ENCODE peak calls at places on chromosomes 6 and 20, in nine cellular contexts. N is GM12892, D is spleen, K is endothelial cell of umbilical vein, M is sigmoid colon, I is breast epithelium, F is stomach, B is transverse colon, T is upper lobe of left lung. W is an unnamed sample.

GRCh38 chr6:139482184-139482751 is 107.8 kb upstream of the CITED2 start:
- DNase-seq in F (no peak), I (no peak), M (no peak), N (no peak), T (no peak), B (no peak), D (no peak), K (peak), W (no peak)

GRCh38 chr6:31580807-31581437 is 1.3 kb downstream of the LTB start:
- DNase-seq in I (peak), B (peak), T (peak), M (peak), N (no peak), F (peak), K (peak), D (peak), W (peak)

GRCh38 chr6:50713977-50714486 is 706 bp downstream of the TFAP2D start:
- DNase-seq in B (no peak), F (no peak), I (no peak), K (no peak), D (no peak), T (peak), N (no peak), M (no peak), W (no peak)

GRCh38 chr6:30889921-30890645 is 5.8 kb downstream of the DDR1 start:
- DNase-seq in D (peak), N (no peak), F (no peak), T (no peak), B (no peak), M (peak), I (peak), K (no peak), W (no peak)

GRCh38 chr20:63690001-63690897 is 6.2 kb upstream of the TNFRSF6B start:
- DNase-seq in M (no peak), D (peak), I (no peak), N (no peak), B (no peak), F (no peak), K (no peak), T (peak), W (no peak)

GRCh38 chr6:143176090-143177021 is 115.7 kb downstream of the AIG1 start:
- DNase-seq in M (no peak), D (no peak), B (no peak), K (no peak), F (no peak), T (no peak), N (no peak), I (no peak), W (no peak)

GRCh38 chr20:21033817-21034216 is 72.3 kb downstream of the LINC00237 start:
- DNase-seq in F (no peak), D (no peak), B (no peak), K (no peak), M (no peak), N (no peak), T (no peak), I (no peak), W (no peak)

GRCh38 chr6:50380409-50381105 is 330.8 kb upstream of the DEFB112 start:
- DNase-seq in K (no peak), N (no peak), F (no peak), M (no peak), T (no peak), B (no peak), D (no peak), I (no peak), W (no peak)

GRCh38 chr20:48521121-48521520 is 306.7 kb downstream of the PREX1 start:
- DNase-seq in F (no peak), M (no peak), I (no peak), K (no peak), B (no peak), D (no peak), N (no peak), T (no peak), W (no peak)

GRCh38 chr6:12973302-12973865 is 256.8 kb downstream of the PHACTR1 start:
- DNase-seq in B (no peak), F (no peak), N (no peak), M (no peak), D (no peak), T (no peak), I (no peak), K (peak), W (no peak)

GRCh38 chr6:146077992-146078391 is 49.1 kb downstream of the GRM1 start:
- DNase-seq in F (no peak), D (no peak), N (no peak), B (no peak), T (no peak), M (no peak), I (no peak), K (no peak), W (no peak)

GRCh38 chr6:100554228-100554627 is 89.5 kb upstream of the SIM1 start:
- DNase-seq in D (no peak), T (no peak), K (no peak), M (no peak), B (no peak), N (no peak), I (no peak), F (no peak), W (no peak)

GRCh38 chr6:170063431-170063830 is 227.4 kb downstream of the DLL1 start:
- DNase-seq in M (peak), I (no peak), T (peak), K (no peak), B (peak), N (no peak), F (peak), D (peak), W (peak)

GRCh38 chr20:46117704-46118467 is at the start of gene CD40:
- DNase-seq in M (peak), D (peak), N (peak), I (peak), T (peak), F (peak), K (peak), B (peak), W (peak)

GRCh38 chr20:46004187-46004586 is 4.5 kb upstream of the MMP9 start:
- DNase-seq in B (no peak), F (no peak), I (no peak), N (no peak), M (no peak), T (no peak), D (no peak), K (no peak), W (no peak)

GRCh38 chr6:140581601-140582000 is 1207.2 kb upstream of the CITED2 start:
- DNase-seq in K (no peak), I (no peak), T (no peak), M (no peak), N (no peak), D (no peak), F (no peak), B (no peak), W (no peak)

GRCh38 chr20:44497761-44498160 is 22.1 kb downstream of the TTPAL start:
- DNase-seq in K (no peak), I (no peak), T (no peak), B (no peak), D (no peak), N (no peak), F (no peak), M (no peak), W (no peak)
- TF ChIP-seq POLR2A in K (no peak), I (no peak), T (no peak), B (no peak), D (no peak), N (no peak), F (no peak), M (no peak), W (no peak)

GRCh38 chr6:127420558-127420957 is 38.6 kb downstream of the KIAA0408 start:
- DNase-seq in T (no peak), F (peak), I (peak), N (peak), M (peak), D (peak), K (peak), B (peak), W (no peak)

DNA sequence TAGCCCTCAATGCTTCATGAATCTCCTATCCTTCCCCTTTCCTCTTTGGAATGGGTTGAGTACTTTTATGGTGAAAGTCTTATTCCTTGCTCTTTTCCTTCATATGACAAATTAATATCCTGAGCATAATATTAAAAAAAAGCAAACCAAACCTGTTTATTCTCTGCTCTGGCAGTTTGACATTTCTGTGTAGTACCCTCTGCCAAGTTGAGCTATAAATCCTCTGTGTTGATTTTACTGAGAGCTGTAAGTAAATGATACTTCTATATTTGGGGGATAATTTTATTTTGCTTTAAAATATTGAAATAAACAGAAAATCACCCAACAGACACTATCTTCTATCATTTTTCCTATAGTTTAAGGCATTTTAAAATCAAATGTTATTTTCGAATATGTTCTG is 36.4 kb downstream of the KIAA0408 start:
- DNase-seq in K (no peak), I (no peak), N (no peak), T (no peak), B (no peak), F (no peak), M (no peak), D (no peak), W (no peak)
- TF ChIP-seq POLR2AphosphoS5 in K (no peak), I (no peak), N (no peak), T (no peak), B (no peak), F (no peak), M (peak), D (no peak), W (no peak)

DNA sequence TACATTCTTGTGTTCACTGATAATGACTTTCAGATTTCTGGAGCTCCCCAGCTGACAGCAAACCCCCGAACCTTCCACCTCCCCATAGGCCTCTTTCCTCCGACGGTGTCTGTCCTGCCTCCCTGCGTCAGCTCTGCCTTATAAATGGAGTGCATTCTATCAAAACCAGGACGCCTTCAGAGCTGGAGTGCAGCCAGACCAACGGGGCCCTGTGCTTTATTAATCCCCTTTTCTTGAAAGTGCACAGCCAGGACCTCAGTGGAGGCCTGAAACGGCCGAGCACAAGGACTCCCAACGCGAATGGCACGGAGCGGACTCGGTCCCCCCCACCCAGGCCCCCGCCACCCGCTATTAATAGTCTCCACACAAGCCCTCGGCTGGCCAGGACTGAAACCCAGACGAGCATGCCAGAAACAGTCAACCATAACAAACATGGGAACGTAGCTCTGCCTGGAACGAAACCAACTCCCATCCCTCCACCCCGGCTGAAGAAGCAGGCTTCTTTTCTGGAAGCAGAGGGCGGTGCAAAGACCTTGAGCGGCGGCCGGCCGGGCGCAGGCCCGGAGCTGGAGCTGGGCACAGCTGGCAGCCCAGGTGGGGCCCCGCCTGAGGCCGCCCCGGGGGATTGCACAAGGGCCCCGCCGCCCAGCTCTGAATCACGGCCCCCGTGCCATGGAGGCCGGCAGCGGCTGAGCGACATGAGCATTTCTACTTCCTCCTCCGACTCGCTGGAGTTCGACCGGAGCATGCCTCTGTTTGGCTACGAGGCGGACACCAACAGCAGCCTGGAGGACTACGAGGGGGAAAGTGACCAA is 42.3 kb upstream of the NAA20 start:
- DNase-seq in I (peak), D (peak), F (peak), N (no peak), M (peak), B (peak), K (peak), T (peak), W (peak)
- TF ChIP-seq POLR2A in I (no peak), D (no peak), F (no peak), N (no peak), M (peak), B (no peak), K (no peak), T (peak), W (peak)

DNA sequence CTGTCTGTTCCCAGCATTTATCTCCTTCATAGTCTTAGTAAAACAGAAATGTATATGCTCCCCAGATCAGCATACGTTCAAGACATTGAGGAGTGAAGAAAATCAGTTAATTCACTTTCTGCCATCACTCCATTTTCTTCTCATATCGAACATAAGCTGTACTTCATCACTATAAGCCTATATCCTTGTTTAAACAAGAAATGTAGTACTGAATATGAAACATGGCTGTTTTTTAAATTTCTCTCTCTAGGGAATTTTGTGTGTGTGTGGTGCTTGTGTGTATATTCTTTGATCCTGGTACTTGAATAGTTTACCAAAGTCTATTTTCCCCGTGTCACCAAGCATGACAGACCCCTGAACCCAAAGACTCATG is 107.1 kb downstream of the HFE start:
- DNase-seq in B (no peak), D (no peak), N (no peak), F (no peak), K (no peak), T (no peak), I (no peak), M (no peak), W (no peak)
- TF ChIP-seq POLR2AphosphoS5 in B (no peak), D (no peak), N (no peak), F (no peak), K (no peak), T (no peak), I (no peak), M (no peak), W (no peak)

DNA sequence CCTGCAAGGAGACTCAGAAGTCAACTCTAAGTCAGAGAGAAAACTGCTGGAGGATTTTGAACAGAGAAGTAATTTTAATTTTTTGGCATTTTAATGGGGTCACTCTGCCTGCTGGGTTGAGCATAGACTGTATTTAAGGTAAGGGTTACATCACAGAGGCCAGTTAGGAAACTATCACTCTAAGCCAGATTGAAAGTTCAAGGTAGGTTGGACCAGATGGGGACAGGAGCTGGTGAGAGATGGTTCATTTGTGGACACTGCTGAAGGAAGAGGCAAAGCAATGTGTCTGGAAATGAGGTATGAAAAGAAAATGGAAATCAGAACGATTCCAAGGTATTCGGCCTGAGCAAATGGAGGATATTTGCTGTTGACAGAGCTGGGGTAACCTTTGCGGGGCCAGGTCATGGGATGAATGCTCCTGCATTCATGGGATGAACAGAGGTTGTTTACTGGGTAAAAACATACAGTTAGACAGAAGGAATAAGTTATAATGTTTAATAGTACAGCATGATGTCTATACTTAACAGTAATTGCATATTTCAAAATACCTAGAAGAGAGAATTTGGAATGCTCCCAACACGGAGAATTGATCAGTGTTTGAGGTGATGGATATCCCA is 26.9 kb downstream of the FRK start:
- DNase-seq in N (no peak), M (no peak), B (no peak), T (no peak), K (no peak), D (no peak), I (no peak), F (no peak), W (no peak)
- TF ChIP-seq POLR2A in N (no peak), M (no peak), B (no peak), T (no peak), K (no peak), D (no peak), I (no peak), F (no peak), W (no peak)

DNA sequence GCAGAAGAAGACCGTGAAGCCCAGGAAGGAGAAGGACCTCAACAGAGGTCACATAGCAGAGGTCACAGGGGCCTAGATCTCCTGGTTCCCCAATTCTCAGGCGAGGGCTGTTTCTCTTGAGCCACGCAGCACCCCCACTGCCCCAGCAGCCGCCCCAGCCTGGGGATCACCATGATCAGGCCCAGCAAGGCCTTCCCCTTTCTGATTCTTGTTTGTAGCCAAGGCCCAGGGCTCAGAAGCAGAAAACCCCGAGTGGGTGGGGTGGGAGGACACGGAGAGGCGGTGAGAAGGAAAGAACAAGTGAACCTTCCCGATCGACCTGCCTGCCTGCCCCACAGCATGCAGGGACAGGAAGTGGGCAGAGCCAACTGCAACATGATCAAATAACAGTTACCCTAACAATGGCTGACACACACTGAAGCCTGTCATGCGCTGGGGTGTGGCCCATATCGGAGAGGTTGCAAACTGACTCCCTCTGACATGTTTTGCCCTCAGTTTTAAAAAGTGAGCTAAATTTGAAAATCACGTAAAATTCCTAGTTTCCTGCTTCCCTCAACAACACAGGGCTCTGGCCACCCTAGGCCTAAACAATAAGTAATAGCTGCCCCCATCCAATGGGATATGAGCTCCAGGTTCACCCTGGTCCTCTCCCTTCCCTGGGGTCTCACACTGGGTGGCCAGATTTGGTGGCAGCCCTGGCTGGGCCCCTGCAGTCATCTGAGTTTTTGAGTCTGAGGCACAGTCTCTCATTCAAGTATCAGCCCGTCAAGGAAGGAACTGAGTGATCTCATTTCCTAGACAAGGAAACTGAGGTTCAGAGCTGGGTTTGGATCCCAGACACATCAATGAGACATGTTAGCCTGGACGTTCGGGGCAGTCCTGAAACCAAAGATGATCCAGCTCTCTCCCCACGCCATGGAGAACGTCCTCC is 6.5 kb downstream of the PEDS1 start:
- DNase-seq in B (peak), D (peak), N (no peak), F (peak), M (no peak), K (peak), I (no peak), T (peak), W (peak)
- TF ChIP-seq POLR2AphosphoS5 in B (no peak), D (peak), N (peak), F (peak), M (no peak), K (peak), I (peak), T (peak), W (no peak)

DNA sequence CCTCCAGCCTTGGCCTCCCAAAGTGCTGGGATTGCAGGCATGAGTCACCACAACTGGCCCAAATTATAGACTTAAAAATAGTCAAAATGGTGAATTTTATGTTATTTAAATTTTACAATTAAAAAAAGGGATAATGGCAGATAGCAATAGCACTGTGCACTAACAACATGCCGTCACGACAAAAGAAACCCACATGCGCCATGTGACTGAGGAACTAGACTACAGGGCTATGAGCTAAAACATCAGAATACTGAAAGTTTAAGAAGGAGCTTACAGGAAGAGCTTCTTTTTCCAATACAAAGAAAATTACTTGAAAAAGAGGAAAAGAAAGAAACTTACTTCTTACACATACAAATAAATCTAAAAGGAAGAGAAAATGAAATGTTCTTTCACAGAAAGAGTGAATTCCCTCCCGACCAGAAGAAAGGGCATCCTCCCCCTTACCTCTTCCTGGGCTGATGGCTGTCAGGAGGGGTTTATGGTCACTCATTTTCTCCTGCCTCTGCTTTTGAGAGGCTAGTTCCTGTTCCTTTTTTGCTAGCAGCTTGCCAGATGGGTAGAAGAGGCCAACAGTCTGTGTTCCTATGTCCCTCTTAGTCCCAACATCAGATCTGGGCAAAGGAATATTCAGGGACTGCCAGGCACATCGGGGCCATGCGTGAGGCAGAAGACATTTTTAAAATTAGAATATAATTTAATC is 54.5 kb downstream of the DZANK1 start:
- DNase-seq in K (no peak), F (no peak), B (no peak), T (no peak), I (no peak), N (no peak), M (no peak), D (no peak), W (no peak)
- TF ChIP-seq POLR2A in K (no peak), F (no peak), B (no peak), T (no peak), I (no peak), N (no peak), M (no peak), D (no peak), W (no peak)

GRCh38 chr6:85372188-85372914 is 77.5 kb upstream of the NT5E start:
- DNase-seq in N (no peak), M (no peak), F (no peak), D (no peak), I (no peak), T (no peak), K (peak), B (no peak), W (no peak)

GRCh38 chr6:85368631-85369030 is 81.3 kb upstream of the NT5E start:
- DNase-seq in F (no peak), D (no peak), T (no peak), M (no peak), K (no peak), B (no peak), I (no peak), N (no peak), W (no peak)

DNA sequence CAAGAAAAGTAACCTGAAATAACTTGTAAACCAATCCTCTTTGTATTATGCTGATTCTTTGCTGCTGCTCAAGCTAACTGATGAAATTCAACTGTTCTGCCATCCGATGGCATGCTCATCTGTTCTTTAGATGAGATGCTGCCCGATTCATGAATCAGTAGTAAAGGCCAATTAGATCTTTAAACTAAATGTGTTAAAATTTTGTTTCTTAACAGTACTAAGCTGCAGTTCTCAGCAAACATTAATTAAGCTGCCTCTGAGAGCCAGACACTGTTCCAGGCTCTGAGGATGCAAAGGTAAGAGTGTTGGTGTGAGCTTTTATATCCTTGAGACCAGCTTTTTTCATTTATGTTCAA is 77.0 kb upstream of the NT5E start:
- DNase-seq in K (no peak), I (no peak), M (no peak), D (no peak), B (no peak), F (no peak), N (no peak), T (no peak), W (no peak)
- TF ChIP-seq POLR2AphosphoS5 in K (no peak), I (no peak), M (no peak), D (no peak), B (no peak), F (no peak), N (no peak), T (no peak), W (no peak)

W was measured in suprapubic skin.